ENCODE peak calls at places on chromosome 7, in seven cellular contexts. A, C, U, M, Z, T and Y are unnamed samples.

GRCh38 chr7:131292141-131292905 is 35.4 kb upstream of the MKLN1 start:
- DNase-seq in Z (no peak), T (no peak), C (no peak), U (no peak), A (no peak), M (no peak), Y (no peak)

GRCh38 chr7:64946772-64947171 is 43.7 kb downstream of the ZNF273 start:
- DNase-seq in T (no peak), Z (peak), C (no peak), A (peak), U (no peak), M (no peak), Y (no peak)

GRCh38 chr7:137684316-137684715 is 162.5 kb downstream of the DGKI start:
- DNase-seq in Z (no peak), C (no peak), U (no peak), T (no peak), A (no peak), M (no peak), Y (no peak)

GRCh38 chr7:100900978-100901377 is 5.3 kb upstream of the ACHE start:
- DNase-seq in C (no peak), A (no peak), U (no peak), Z (no peak), M (no peak), T (no peak), Y (no peak)

GRCh38 chr7:50229964-50230363 is 74.6 kb upstream of the IKZF1 start:
- DNase-seq in T (no peak), Z (no peak), M (no peak), A (no peak), U (no peak), C (no peak), Y (peak)

GRCh38 chr7:46205478-46205877 is 284.4 kb upstream of the IGFBP3 start:
- DNase-seq in T (no peak), C (no peak), M (no peak), Z (no peak), A (no peak), U (peak), Y (no peak)

GRCh38 chr7:119783799-119784198 is 489.2 kb upstream of the KCND2 start:
- DNase-seq in T (no peak), Z (no peak), C (no peak), U (no peak), A (no peak), M (no peak), Y (no peak)

GRCh38 chr7:80699030-80699638 is 60.7 kb downstream of the CD36 start:
- DNase-seq in C (peak), U (peak), A (peak), T (no peak), M (no peak), Z (no peak), Y (peak)

GRCh38 chr7:44486693-44487092 is 3.8 kb downstream of the NUDCD3 start:
- DNase-seq in C (no peak), U (no peak), M (no peak), A (peak), Z (no peak), T (no peak), Y (no peak)

GRCh38 chr7:30928254-30928872 is 16.7 kb downstream of the AQP1 start:
- DNase-seq in U (no peak), C (no peak), A (peak), T (no peak), M (no peak), Z (no peak), Y (no peak)

GRCh38 chr7:143245123-143245522 is 18.1 kb upstream of the GSTK1 start:
- DNase-seq in M (no peak), A (no peak), T (no peak), C (peak), Z (peak), U (no peak), Y (no peak)

GRCh38 chr7:20331231-20331880 is 656 bp downstream of the ITGB8 start:
- DNase-seq in C (no peak), A (peak), U (peak), T (no peak), M (no peak), Z (peak), Y (peak)

GRCh38 chr7:107180378-107180777 is 11.6 kb downstream of the HBP1 start:
- DNase-seq in Z (peak), A (no peak), U (no peak), T (peak), M (peak), C (no peak), Y (peak)

GRCh38 chr7:149598721-149599308 is 101.2 kb upstream of the ZNF746 start:
- DNase-seq in U (peak), A (peak), Z (peak), M (no peak), T (no peak), C (no peak), Y (peak)

GRCh38 chr7:30974605-30975256 is 11.0 kb downstream of the GHRHR start:
- DNase-seq in C (no peak), Z (peak), A (peak), T (no peak), M (no peak), U (peak), Y (peak)

GRCh38 chr7:117019786-117020604 is 66.7 kb downstream of the ST7 start:
- DNase-seq in A (peak), Z (no peak), M (no peak), U (peak), T (no peak), C (peak), Y (no peak)

GRCh38 chr7:110962374-110962773 is 128.6 kb upstream of the LRRN3 start:
- DNase-seq in C (no peak), M (no peak), Z (no peak), U (no peak), A (no peak), T (no peak), Y (no peak)

GRCh38 chr7:116384936-116385635 is 114.5 kb upstream of the CAV2 start:
- DNase-seq in T (no peak), U (no peak), Z (no peak), M (no peak), C (no peak), A (no peak), Y (no peak)

GRCh38 chr7:151895695-151896485 is 19.0 kb upstream of the PRKAG2 start:
- DNase-seq in Z (no peak), C (no peak), M (no peak), T (no peak), U (no peak), A (no peak), Y (no peak)

GRCh38 chr7:30548762-30549344 is 44.2 kb upstream of the GGCT start:
- DNase-seq in M (no peak), T (peak), A (peak), Z (peak), U (peak), C (peak), Y (peak)